ENCODE peak calls at places on chromosomes 12 and 14, in seven cellular contexts. Q, S, F, R, P, G and L are unnamed samples.
A peak's percentile ranks its signal among the peaks of the same experiment; 100 is the strongest.

GRCh38 chr12:86138770-86139169 is 117.4 kb downstream of the MGAT4C start:
- DNase-seq in Q (no peak), S (no peak), F (no peak), R (no peak), P (no peak), G (no peak), L (no peak)

GRCh38 chr12:81359736-81360135 is 281.9 kb downstream of the ACSS3 start:
- DNase-seq in Q (no peak), S (no peak), F (no peak), R (no peak), P (no peak), G (peak; percentile 1), L (no peak)

GRCh38 chr14:21025374-21026151 is 702 bp upstream of the NDRG2 start:
- DNase-seq in Q (peak; percentile 21), S (peak; percentile 38), F (no peak), R (no peak), P (no peak), G (no peak), L (no peak)

GRCh38 chr12:65742481-65742971 is 81.8 kb upstream of the HMGA2 start:
- DNase-seq in Q (peak; percentile 19), S (no peak), F (no peak), R (no peak), P (no peak), G (peak; percentile 52), L (peak; percentile 29)

GRCh38 chr12:123634142-123634561 is 523 bp downstream of the GTF2H3 start:
- DNase-seq in Q (peak; percentile 4), S (no peak), F (no peak), R (no peak), P (no peak), G (no peak), L (no peak)

GRCh38 chr12:12954361-12954760 is 2.4 kb upstream of the GPRC5D start:
- DNase-seq in Q (no peak), S (no peak), F (no peak), R (no peak), P (no peak), G (peak; percentile 30), L (peak; percentile 16)

GRCh38 chr12:76449572-76449971 is 101.4 kb upstream of the BBS10 start:
- DNase-seq in Q (no peak), S (no peak), F (peak; percentile 25), R (no peak), P (no peak), G (peak; percentile 67), L (peak; percentile 5)

GRCh38 chr12:110846615-110847566 is at the start of gene CCDC63:
- DNase-seq in Q (peak; percentile 74), S (peak; percentile 34), F (no peak), R (peak; percentile 14), P (no peak), G (peak; percentile 42), L (peak; percentile 50)

GRCh38 chr12:59649203-59649602 is 53.4 kb downstream of the SLC16A7 start:
- DNase-seq in Q (no peak), S (no peak), F (no peak), R (no peak), P (no peak), G (peak; percentile 69), L (no peak)

GRCh38 chr12:91574391-91574790 is 391.8 kb upstream of the DCN start:
- DNase-seq in Q (no peak), S (no peak), F (no peak), R (no peak), P (no peak), G (no peak), L (no peak)

GRCh38 chr12:101490286-101490920 is 15.3 kb downstream of the SPIC start:
- DNase-seq in Q (peak; percentile 4), S (no peak), F (no peak), R (no peak), P (peak; percentile 39), G (peak; percentile 12), L (no peak)

GRCh38 chr12:93727195-93727811 is 50.1 kb downstream of the CRADD start:
- DNase-seq in Q (no peak), S (no peak), F (no peak), R (no peak), P (no peak), G (peak; percentile 86), L (no peak)

GRCh38 chr12:64099430-64099829 is 122.7 kb downstream of the KICS2 start:
- DNase-seq in Q (peak; percentile 26), S (no peak), F (peak; percentile 88), R (no peak), P (no peak), G (peak; percentile 78), L (peak; percentile 70)

GRCh38 chr12:5428332-5429221 is 3.3 kb upstream of the NTF3 start:
- DNase-seq in Q (peak; percentile 63), S (no peak), F (no peak), R (no peak), P (peak; percentile 42), G (peak; percentile 31), L (peak; percentile 50)

GRCh38 chr14:68891851-68892660 is 87.0 kb downstream of the ACTN1 start:
- DNase-seq in Q (no peak), S (no peak), F (no peak), R (no peak), P (no peak), G (peak; percentile 28), L (no peak)

GRCh38 chr12:16303939-16304338 is 26.5 kb upstream of the SLC15A5 start:
- DNase-seq in Q (no peak), S (no peak), F (no peak), R (no peak), P (no peak), G (no peak), L (no peak)

GRCh38 chr14:99749763-99750715 is 43.2 kb upstream of the EML1 start:
- DNase-seq in Q (no peak), S (no peak), F (no peak), R (no peak), P (no peak), G (no peak), L (no peak)

GRCh38 chr12:1698638-1699214 is 7.9 kb downstream of the ADIPOR2 start:
- DNase-seq in Q (no peak), S (no peak), F (no peak), R (no peak), P (no peak), G (no peak), L (no peak)